ENCODE peak calls at places on chromosomes 13 and 19, in nine cellular contexts. One of them, this sample, is unnamed.

GRCh38 chr19:47225746-47226425 is 5.1 kb downstream of the BBC3 start:
- DNase-seq in activated CD4-positive, alpha-beta memory T cell treated with anti-CD3 and anti-CD28 coated beads, Interleukin-2, amount 10 ng/mL, durations not matched to agents 7 days and 5 days: peak; percentile 88
- DNase-seq in T-helper 17 cell: peak; percentile 88
- DNase-seq in stimulated activated CD4-positive, alpha-beta T cell treated with anti-CD3 and anti-CD28 coated beads, Interleukin-1b, Interleukin-23, amount 100 ng/mL, for 24 hours: peak; percentile 75
- DNase-seq in kidney tubule cell: peak; percentile 90
- DNase-seq in esophagus muscularis mucosa: peak; percentile 96
- DNase-seq in KBM-7: peak; percentile 87
- DNase-seq in amniotic stem cell: no peak
- DNase-seq in H7: peak; percentile 99
- DNase-seq in this sample: peak; percentile 93

GRCh38 chr13:36848228-36848982 is 29.4 kb downstream of the RFXAP start:
- DNase-seq in activated CD4-positive, alpha-beta memory T cell treated with anti-CD3 and anti-CD28 coated beads, Interleukin-2, amount 10 ng/mL, durations not matched to agents 7 days and 5 days: peak; percentile 18
- DNase-seq in T-helper 17 cell: no peak
- DNase-seq in stimulated activated CD4-positive, alpha-beta T cell treated with anti-CD3 and anti-CD28 coated beads, Interleukin-1b, Interleukin-23, amount 100 ng/mL, for 24 hours: no peak
- DNase-seq in kidney tubule cell: peak; percentile 9
- DNase-seq in esophagus muscularis mucosa: no peak
- DNase-seq in KBM-7: peak; percentile 29
- DNase-seq in amniotic stem cell: no peak
- DNase-seq in H7: peak; percentile 21
- DNase-seq in this sample: no peak

GRCh38 chr13:26221399-26221720 is 754 bp downstream of the RNF6 start:
- DNase-seq in activated CD4-positive, alpha-beta memory T cell treated with anti-CD3 and anti-CD28 coated beads, Interleukin-2, amount 10 ng/mL, durations not matched to agents 7 days and 5 days: no peak
- DNase-seq in T-helper 17 cell: no peak
- DNase-seq in stimulated activated CD4-positive, alpha-beta T cell treated with anti-CD3 and anti-CD28 coated beads, Interleukin-1b, Interleukin-23, amount 100 ng/mL, for 24 hours: no peak
- DNase-seq in kidney tubule cell: no peak
- DNase-seq in esophagus muscularis mucosa: no peak
- DNase-seq in KBM-7: no peak
- DNase-seq in amniotic stem cell: no peak
- DNase-seq in H7: no peak
- DNase-seq in this sample: no peak

GRCh38 chr19:47891923-47892666 is 6.0 kb upstream of the SULT2A1 start:
- DNase-seq in activated CD4-positive, alpha-beta memory T cell treated with anti-CD3 and anti-CD28 coated beads, Interleukin-2, amount 10 ng/mL, durations not matched to agents 7 days and 5 days: no peak
- DNase-seq in T-helper 17 cell: no peak
- DNase-seq in stimulated activated CD4-positive, alpha-beta T cell treated with anti-CD3 and anti-CD28 coated beads, Interleukin-1b, Interleukin-23, amount 100 ng/mL, for 24 hours: no peak
- DNase-seq in kidney tubule cell: no peak
- DNase-seq in esophagus muscularis mucosa: no peak
- DNase-seq in KBM-7: peak; percentile 11
- DNase-seq in amniotic stem cell: no peak
- DNase-seq in H7: peak; percentile 40
- DNase-seq in this sample: no peak

GRCh38 chr13:99666146-99666805 is 165.0 kb downstream of the TM9SF2 start:
- DNase-seq in activated CD4-positive, alpha-beta memory T cell treated with anti-CD3 and anti-CD28 coated beads, Interleukin-2, amount 10 ng/mL, durations not matched to agents 7 days and 5 days: no peak
- DNase-seq in T-helper 17 cell: no peak
- DNase-seq in stimulated activated CD4-positive, alpha-beta T cell treated with anti-CD3 and anti-CD28 coated beads, Interleukin-1b, Interleukin-23, amount 100 ng/mL, for 24 hours: no peak
- DNase-seq in kidney tubule cell: peak; percentile 20
- DNase-seq in esophagus muscularis mucosa: peak; percentile 60
- DNase-seq in KBM-7: no peak
- DNase-seq in amniotic stem cell: no peak
- DNase-seq in H7: no peak
- DNase-seq in this sample: no peak

GRCh38 chr19:40416918-40417713 is 3.9 kb upstream of the PRX start:
- DNase-seq in activated CD4-positive, alpha-beta memory T cell treated with anti-CD3 and anti-CD28 coated beads, Interleukin-2, amount 10 ng/mL, durations not matched to agents 7 days and 5 days: peak; percentile 41
- DNase-seq in T-helper 17 cell: no peak
- DNase-seq in stimulated activated CD4-positive, alpha-beta T cell treated with anti-CD3 and anti-CD28 coated beads, Interleukin-1b, Interleukin-23, amount 100 ng/mL, for 24 hours: no peak
- DNase-seq in kidney tubule cell: no peak
- DNase-seq in esophagus muscularis mucosa: no peak
- DNase-seq in KBM-7: peak; percentile 70
- DNase-seq in amniotic stem cell: no peak
- DNase-seq in H7: peak; percentile 41
- DNase-seq in this sample: peak; percentile 76

GRCh38 chr13:87778128-87778527 is 107.0 kb downstream of the SLITRK5 start:
- DNase-seq in activated CD4-positive, alpha-beta memory T cell treated with anti-CD3 and anti-CD28 coated beads, Interleukin-2, amount 10 ng/mL, durations not matched to agents 7 days and 5 days: no peak
- DNase-seq in T-helper 17 cell: no peak
- DNase-seq in stimulated activated CD4-positive, alpha-beta T cell treated with anti-CD3 and anti-CD28 coated beads, Interleukin-1b, Interleukin-23, amount 100 ng/mL, for 24 hours: no peak
- DNase-seq in kidney tubule cell: no peak
- DNase-seq in esophagus muscularis mucosa: no peak
- DNase-seq in KBM-7: no peak
- DNase-seq in amniotic stem cell: no peak
- DNase-seq in H7: no peak
- DNase-seq in this sample: no peak

GRCh38 chr13:106383791-106384190 is 151.7 kb downstream of the EFNB2 start:
- DNase-seq in activated CD4-positive, alpha-beta memory T cell treated with anti-CD3 and anti-CD28 coated beads, Interleukin-2, amount 10 ng/mL, durations not matched to agents 7 days and 5 days: no peak
- DNase-seq in T-helper 17 cell: no peak
- DNase-seq in stimulated activated CD4-positive, alpha-beta T cell treated with anti-CD3 and anti-CD28 coated beads, Interleukin-1b, Interleukin-23, amount 100 ng/mL, for 24 hours: no peak
- DNase-seq in kidney tubule cell: no peak
- DNase-seq in esophagus muscularis mucosa: no peak
- DNase-seq in KBM-7: no peak
- DNase-seq in amniotic stem cell: no peak
- DNase-seq in H7: no peak
- DNase-seq in this sample: no peak

GRCh38 chr19:10625003-10625761 is at the start of gene SLC44A2:
- DNase-seq in activated CD4-positive, alpha-beta memory T cell treated with anti-CD3 and anti-CD28 coated beads, Interleukin-2, amount 10 ng/mL, durations not matched to agents 7 days and 5 days: no peak
- DNase-seq in T-helper 17 cell: no peak
- DNase-seq in stimulated activated CD4-positive, alpha-beta T cell treated with anti-CD3 and anti-CD28 coated beads, Interleukin-1b, Interleukin-23, amount 100 ng/mL, for 24 hours: no peak
- DNase-seq in kidney tubule cell: peak; percentile 83
- DNase-seq in esophagus muscularis mucosa: no peak
- DNase-seq in KBM-7: no peak
- DNase-seq in amniotic stem cell: no peak
- DNase-seq in H7: peak; percentile 99
- DNase-seq in this sample: peak; percentile 87

GRCh38 chr13:99425485-99426341 is 75.6 kb upstream of the TM9SF2 start:
- DNase-seq in activated CD4-positive, alpha-beta memory T cell treated with anti-CD3 and anti-CD28 coated beads, Interleukin-2, amount 10 ng/mL, durations not matched to agents 7 days and 5 days: peak; percentile 61
- DNase-seq in T-helper 17 cell: no peak
- DNase-seq in stimulated activated CD4-positive, alpha-beta T cell treated with anti-CD3 and anti-CD28 coated beads, Interleukin-1b, Interleukin-23, amount 100 ng/mL, for 24 hours: no peak
- DNase-seq in kidney tubule cell: no peak
- DNase-seq in esophagus muscularis mucosa: no peak
- DNase-seq in KBM-7: peak; percentile 57
- DNase-seq in amniotic stem cell: no peak
- DNase-seq in H7: peak; percentile 50
- DNase-seq in this sample: no peak

This sample was measured in Right ventricle myocardium superior.